ENCODE peak calls at places on chromosomes 5 and 9, in seven cellular contexts. Y is iPS-NIHi11, H is AG09309, P is GM19239, K is head of caudate nucleus, G is GM20000, S is Panc1. R is an unnamed sample.

GRCh38 chr9:7783635-7784063 is 15.9 kb downstream of the DMAC1 start:
- DNase-seq in H (no peak), S (no peak), K (no peak), Y (no peak), G (no peak), P (no peak), R (no peak)

GRCh38 chr9:114272739-114273431 is 50.0 kb upstream of the ORM1 start:
- DNase-seq in P (no peak), S (no peak), Y (no peak), H (no peak), K (no peak), G (no peak), R (no peak)

GRCh38 chr5:28831042-28831441 is 1792.7 kb upstream of the CDH9 start:
- DNase-seq in Y (no peak), S (no peak), K (no peak), G (no peak), H (no peak), P (no peak), R (no peak)

GRCh38 chr5:151569132-151570046 is 21.7 kb downstream of the FAT2 start:
- DNase-seq in P (no peak), K (no peak), H (no peak), S (no peak), Y (no peak), G (no peak), R (no peak)

GRCh38 chr9:134719331-134719730 is 77.7 kb downstream of the COL5A1 start:
- DNase-seq in H (no peak), K (no peak), G (no peak), S (no peak), Y (no peak), P (no peak), R (no peak)

GRCh38 chr5:38872826-38873225 is 27.0 kb downstream of the OSMR start:
- DNase-seq in H (no peak), Y (no peak), G (no peak), K (no peak), P (no peak), S (no peak), R (no peak)

GRCh38 chr5:74833537-74834266 is 32.5 kb downstream of the FAM169A start:
- DNase-seq in Y (no peak), H (no peak), G (no peak), K (no peak), S (no peak), P (no peak), R (no peak)

GRCh38 chr9:76651114-76651697 is 113.0 kb upstream of the PCA3 start:
- DNase-seq in P (no peak), G (no peak), S (no peak), Y (no peak), K (no peak), H (no peak), R (no peak)

GRCh38 chr5:28344803-28345433 is 1306.5 kb upstream of the CDH9 start:
- DNase-seq in K (no peak), G (peak), H (no peak), S (peak), P (no peak), Y (peak), R (peak)

GRCh38 chr9:72924116-72924790 is 28.6 kb downstream of the ALDH1A1 start:
- DNase-seq in G (no peak), K (no peak), H (no peak), P (no peak), Y (no peak), S (no peak), R (no peak)

GRCh38 chr5:36373527-36374086 is 71.9 kb upstream of the RANBP3L start:
- DNase-seq in H (no peak), G (no peak), P (no peak), Y (no peak), S (no peak), K (peak), R (no peak)

GRCh38 chr5:61827445-61827975 is 478.5 kb upstream of the KIF2A start:
- DNase-seq in P (no peak), H (no peak), Y (no peak), S (no peak), K (no peak), G (no peak), R (no peak)

GRCh38 chr5:155250601-155251000 is 237.0 kb downstream of the KIF4B start:
- DNase-seq in S (no peak), G (no peak), K (no peak), H (no peak), Y (no peak), P (no peak), R (no peak)